ENCODE peak calls at places on chromosomes 1 and 21, in seven cellular contexts. H, M, N, A, O, Y and X are unnamed samples.

GRCh38 chr21:38171723-38172344 is 85.0 kb upstream of the KCNJ15 start:
- DNase-seq in Y (no peak), O (peak; percentile 90), M (no peak), N (peak; percentile 69), H (peak; percentile 83), A (no peak), X (no peak)

GRCh38 chr1:96843196-96843595 is 121.6 kb downstream of the PTBP2 start:
- DNase-seq in N (no peak), Y (no peak), H (peak; percentile 58), O (peak; percentile 44), M (no peak), A (no peak), X (no peak)

GRCh38 chr1:19344831-19345230 is 32.7 kb downstream of the SLC66A1 start:
- DNase-seq in Y (no peak), A (no peak), N (no peak), O (no peak), M (no peak), H (no peak), X (no peak)

GRCh38 chr1:100265562-100265930 is 470 bp upstream of the RTCA start:
- DNase-seq in A (peak; percentile 6), N (peak; percentile 22), H (no peak), Y (no peak), M (peak; percentile 71), O (no peak), X (no peak)

GRCh38 chr1:50955116-50955515 is 5.0 kb downstream of the FAF1 start:
- DNase-seq in M (no peak), H (no peak), Y (no peak), O (no peak), N (no peak), A (no peak), X (no peak)

GRCh38 chr1:113307771-113308451 is 82.4 kb upstream of the MAGI3 start:
- DNase-seq in N (no peak), H (no peak), Y (no peak), M (no peak), O (no peak), A (peak; percentile 16), X (no peak)

GRCh38 chr1:167272375-167272957 is 51.8 kb downstream of the POU2F1 start:
- DNase-seq in H (no peak), A (no peak), Y (no peak), M (no peak), N (no peak), O (no peak), X (peak; percentile 54)

GRCh38 chr1:211697356-211697755 is 21.9 kb upstream of the NEK2 start:
- DNase-seq in M (no peak), Y (no peak), O (no peak), A (no peak), N (no peak), H (no peak), X (peak; percentile 85)

GRCh38 chr1:177770096-177770495 is 199.8 kb downstream of the SEC16B start:
- DNase-seq in A (no peak), N (no peak), Y (no peak), M (no peak), H (no peak), O (no peak), X (no peak)

GRCh38 chr1:56375184-56375837 is 204.1 kb downstream of the PLPP3 start:
- DNase-seq in O (no peak), A (no peak), Y (no peak), H (no peak), M (no peak), N (no peak), X (no peak)

GRCh38 chr1:220878223-220879081 is 791 bp upstream of the HLX start:
- DNase-seq in H (no peak), Y (no peak), A (no peak), O (no peak), M (peak; percentile 52), N (no peak), X (no peak)